ENCODE peak calls at places on chromosome 1, in eight cellular contexts. V is K562, R is prostate gland, J is H54, L is A549, W is heart left ventricle, H is IMR-90, Q is stomach. N is an unnamed sample.
A peak's percentile ranks its signal among the peaks of the same experiment; 100 is the strongest.

GRCh38 chr1:185933580-185933979 is 199.4 kb downstream of the HMCN1 start:
- DNase-seq in W (no peak), J (no peak), L (no peak), H (no peak), R (no peak), V (no peak), Q (no peak), N (no peak)

GRCh38 chr1:54698346-54698745 is 17.3 kb upstream of the TTC4 start:
- DNase-seq in J (no peak), V (no peak), Q (no peak), W (no peak), L (no peak), H (no peak), R (no peak), N (no peak)

GRCh38 chr1:96598416-96599168 is 123.0 kb upstream of the PTBP2 start:
- DNase-seq in L (no peak), J (no peak), V (no peak), W (no peak), Q (no peak), R (no peak), H (peak; percentile 81), N (peak; percentile 56)

GRCh38 chr1:201740086-201740541 is 88.8 kb upstream of the IPO9 start:
- DNase-seq in H (no peak), L (no peak), J (no peak), Q (no peak), V (no peak), W (no peak), R (no peak), N (no peak)

GRCh38 chr1:162405800-162406199 is 6.1 kb downstream of the SH2D1B start:
- DNase-seq in R (no peak), H (no peak), Q (no peak), W (no peak), L (no peak), J (no peak), V (no peak), N (no peak)

GRCh38 chr1:245785433-245785832 is 630.6 kb downstream of the KIF26B start:
- DNase-seq in V (no peak), J (no peak), H (no peak), R (no peak), W (no peak), Q (no peak), L (no peak), N (no peak)

GRCh38 chr1:62782197-62782886 is 1.6 kb upstream of the ATG4C start:
- DNase-seq in J (no peak), W (no peak), Q (no peak), H (peak; percentile 66), R (no peak), L (no peak), V (no peak), N (no peak)

GRCh38 chr1:103087261-103087660 is 21.1 kb downstream of the COL11A1 start:
- DNase-seq in H (no peak), Q (no peak), V (no peak), J (no peak), W (no peak), R (no peak), L (no peak), N (no peak)

DNA sequence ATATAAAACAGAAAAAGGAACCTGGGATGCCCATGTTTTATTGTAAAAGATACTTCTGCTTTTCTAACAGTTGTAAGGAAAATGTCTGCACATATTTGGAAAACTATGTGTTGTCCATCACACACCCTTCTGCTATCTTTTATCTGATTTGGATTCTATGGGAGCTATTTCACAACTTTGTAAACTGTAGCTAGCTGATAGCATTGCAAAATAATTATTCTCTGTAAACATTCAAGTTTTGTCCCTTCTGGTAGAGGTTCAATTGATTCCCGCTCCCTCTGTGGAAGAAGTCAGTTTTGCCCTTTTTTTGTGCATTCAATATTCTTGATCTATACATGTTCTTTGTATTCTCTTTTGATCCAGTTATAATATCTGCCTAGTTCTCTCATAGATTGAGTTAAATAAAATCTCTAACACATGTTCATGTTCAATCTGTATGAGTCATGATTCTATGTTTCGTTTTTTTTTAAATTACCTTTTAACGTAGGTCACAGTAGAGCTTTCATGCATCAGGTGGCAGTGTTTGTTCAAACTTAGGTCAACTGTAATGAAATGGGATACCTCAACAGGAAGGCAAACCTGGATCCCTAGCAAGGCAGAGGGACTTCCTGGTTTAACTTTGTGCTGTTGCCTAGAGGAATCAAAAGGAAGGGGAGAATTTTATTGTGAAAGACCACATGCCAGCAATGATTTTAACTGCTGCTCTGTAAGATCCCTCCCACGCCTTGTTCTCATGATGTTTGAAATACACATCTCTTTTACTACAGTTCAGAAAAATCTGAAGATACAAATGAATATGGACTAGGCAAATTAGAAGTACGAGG is 26.0 kb upstream of the BCL9 start:
- DNase-seq in H (peak; percentile 41), W (no peak), J (no peak), Q (peak; percentile 31), V (no peak), L (no peak), R (peak; percentile 77), N (peak; percentile 21)
- TF ChIP-seq POLR2A in H (no peak), W (no peak), J (no peak), Q (no peak), V (no peak), L (no peak), R (no peak), N (no peak)

DNA sequence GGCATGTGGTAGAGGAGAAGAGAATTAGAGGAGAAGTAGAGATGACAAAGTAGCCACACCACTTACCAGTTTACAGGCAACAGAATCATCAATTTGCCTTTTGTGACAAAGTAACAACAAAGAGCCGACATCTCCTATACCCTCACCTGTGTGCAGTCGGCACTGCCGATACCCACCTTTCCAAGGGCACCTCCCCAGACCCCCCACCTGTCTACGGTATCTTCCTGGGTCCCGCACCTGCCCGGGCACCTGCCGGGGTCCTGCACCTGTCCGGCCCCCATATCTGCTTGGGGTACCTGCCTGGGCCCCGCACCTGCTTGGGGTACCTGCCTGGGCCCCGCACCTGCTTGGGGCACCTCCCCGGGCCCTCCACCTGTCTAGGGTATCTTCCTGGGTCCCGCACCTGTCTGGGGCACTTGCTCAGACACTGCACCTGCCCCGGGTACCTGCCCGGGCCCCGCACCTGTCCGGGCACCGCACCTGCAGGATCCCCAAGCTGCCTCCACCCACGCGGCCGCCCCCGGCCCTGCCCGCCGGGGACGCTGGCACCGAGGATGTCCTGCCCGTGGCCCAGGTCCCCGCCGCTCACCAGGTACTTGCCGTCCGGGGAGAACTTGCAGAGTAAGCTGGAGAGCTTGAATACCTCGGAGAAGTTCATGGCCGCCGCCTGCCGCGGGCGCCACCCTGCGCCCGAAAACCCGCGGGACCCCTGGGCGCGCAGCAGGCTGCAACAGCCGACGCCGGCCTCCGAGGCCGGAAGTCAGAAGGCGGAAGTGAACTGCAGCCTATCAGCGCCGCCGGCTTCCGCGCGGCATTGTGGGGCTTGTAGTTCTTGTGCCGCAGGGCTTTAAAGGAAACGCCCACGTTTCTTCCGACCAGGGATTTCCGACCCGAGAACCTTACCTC is at the start of gene WRAP73:
- DNase-seq in R (peak; percentile 82), L (peak; percentile 80), V (peak; percentile 93), W (peak; percentile 94), J (peak; percentile 95), Q (peak; percentile 93), H (peak; percentile 89), N (peak; percentile 83)
- TF ChIP-seq POLR2A in R (peak; percentile 64), L (peak; percentile 69), V (peak; percentile 83), W (peak; percentile 85), J (peak; percentile 57), Q (peak; percentile 43), H (peak; percentile 45), N (peak; percentile 76)

DNA sequence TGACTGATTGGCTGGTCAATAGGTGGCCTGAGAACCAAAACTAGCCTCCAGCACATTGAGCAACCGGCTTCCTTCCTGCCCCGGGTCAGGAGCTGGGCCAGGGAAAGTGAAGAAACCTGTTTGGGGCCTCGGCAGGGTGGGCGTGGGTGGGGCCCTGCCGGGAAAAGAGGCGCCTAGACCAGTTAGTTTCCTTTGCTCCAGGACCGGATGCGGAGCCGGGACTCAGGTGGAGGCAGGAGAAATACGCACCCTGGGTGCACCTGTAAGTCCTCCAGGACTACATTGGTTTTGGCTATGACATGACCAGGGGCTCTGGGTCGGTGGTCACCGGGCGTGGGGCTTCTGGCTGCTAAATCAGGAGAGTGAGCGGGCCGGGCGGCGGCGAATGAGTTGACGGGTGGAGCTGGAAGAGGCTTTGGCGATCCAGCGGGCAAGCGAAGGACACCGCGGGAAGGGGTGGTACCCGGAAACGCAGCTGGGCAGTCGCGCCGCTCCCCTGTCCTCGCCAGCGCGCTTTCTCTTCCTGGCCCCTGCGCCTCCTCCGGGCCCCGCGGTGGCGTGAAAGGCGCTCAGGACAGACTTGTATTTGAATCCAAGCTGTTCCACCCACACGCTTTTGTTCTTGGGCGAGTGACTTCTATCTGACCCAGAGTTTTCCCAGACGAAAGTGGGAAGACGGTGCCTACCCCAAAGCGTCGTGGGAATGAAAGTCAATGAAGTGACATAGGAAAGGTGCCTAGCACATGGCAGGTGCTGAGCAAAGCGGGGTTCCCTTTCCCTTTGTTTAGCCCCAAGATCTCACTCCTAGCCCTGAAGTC is 30.6 kb upstream of the JUN start:
- DNase-seq in H (peak; percentile 39), Q (peak; percentile 86), J (no peak), V (peak; percentile 14), R (peak; percentile 68), W (peak; percentile 79), L (no peak), N (peak; percentile 4)
- TF ChIP-seq POLR2A in H (no peak), Q (no peak), J (no peak), V (no peak), R (no peak), W (no peak), L (no peak), N (no peak)

GRCh38 chr1:16236091-16236494 is 890 bp downstream of the CPLANE2 start:
- DNase-seq in Q (peak; percentile 65), R (peak; percentile 58), H (peak; percentile 18), L (peak; percentile 81), V (peak; percentile 42), J (peak; percentile 51), W (no peak), N (peak; percentile 15)

GRCh38 chr1:16235347-16235746 is 1.6 kb downstream of the CPLANE2 start:
- DNase-seq in L (no peak), Q (no peak), V (no peak), J (no peak), W (no peak), R (no peak), H (no peak), N (no peak)

GRCh38 chr1:16233431-16233830 is 3.6 kb downstream of the CPLANE2 start:
- DNase-seq in Q (no peak), R (no peak), H (no peak), J (no peak), W (no peak), L (no peak), V (no peak), N (no peak)

GRCh38 chr1:16237343-16237830 is 404 bp upstream of the CPLANE2 start:
- DNase-seq in V (no peak), W (no peak), L (no peak), J (no peak), H (peak; percentile 43), Q (no peak), R (no peak), N (no peak)

DNA sequence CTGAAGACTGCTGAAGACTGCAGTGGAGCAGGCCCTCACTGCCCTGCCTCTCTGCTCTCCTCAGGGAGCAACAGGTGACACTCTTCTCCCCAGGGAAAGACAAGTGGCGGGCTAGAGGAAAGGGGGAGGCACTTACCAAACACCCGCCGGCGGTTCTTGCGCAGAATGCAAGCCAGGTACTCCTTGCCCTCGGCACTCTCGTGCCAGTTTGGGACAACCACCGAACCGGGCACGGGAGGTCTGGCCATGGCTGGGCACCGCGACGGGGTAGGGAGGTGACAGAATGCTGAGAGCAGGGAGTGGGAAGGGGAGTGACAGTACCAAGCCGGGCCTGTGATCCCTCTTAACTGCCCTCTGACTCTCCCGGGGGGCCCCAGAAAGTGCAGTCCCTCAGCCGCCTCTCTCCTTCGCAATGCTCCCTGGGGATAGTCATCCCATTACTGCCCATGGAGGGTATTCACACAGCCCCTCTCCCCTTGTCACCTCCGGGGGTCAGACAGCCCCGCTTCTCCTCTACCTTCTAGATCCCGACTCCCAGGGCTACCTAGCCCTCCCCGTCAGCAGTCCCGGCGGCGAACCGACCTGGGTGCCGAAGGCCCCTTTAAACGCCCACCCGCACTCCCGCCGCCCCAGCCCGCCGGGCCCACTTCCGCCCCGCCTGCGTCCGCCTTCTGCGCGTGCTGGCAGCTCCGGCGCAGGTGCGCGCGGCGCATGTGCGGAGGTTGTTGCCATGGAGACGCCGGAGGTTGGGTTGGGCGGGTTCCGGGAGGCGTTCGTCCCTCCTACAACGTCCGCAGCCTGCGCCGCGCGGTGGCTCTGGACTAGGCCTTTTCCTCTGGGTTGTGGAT is at the start of gene CPLANE2:
- DNase-seq in R (peak; percentile 96), Q (peak; percentile 98), J (peak; percentile 75), W (peak; percentile 97), V (peak; percentile 99), L (peak; percentile 81), H (peak; percentile 88), N (peak; percentile 90)
- TF ChIP-seq POLR2A in R (peak; percentile 83), Q (peak; percentile 64), J (peak; percentile 56), W (peak; percentile 88), V (no peak), L (peak; percentile 39), H (peak; percentile 36), N (peak; percentile 77)

N was measured in gastrocnemius medialis.